ENCODE peak calls at places on chromosomes 6 and 20, in ten cellular contexts. J, R, C, H, A, U, W, I, S and K are unnamed samples.

GRCh38 chr6:43716099-43716498 is 28.5 kb upstream of the MRPS18A start:
- DNase-seq in J (peak), U (no peak), R (no peak), C (no peak), S (no peak), A (no peak), I (no peak), W (no peak), H (no peak), K (no peak)

GRCh38 chr6:166989427-166990034 is 9.7 kb upstream of the CEP43 start:
- DNase-seq in S (no peak), R (peak), I (no peak), W (no peak), J (peak), A (no peak), H (peak), C (peak), U (no peak), K (peak)

GRCh38 chr6:41687501-41688175 is 47.8 kb downstream of the TFEB start:
- DNase-seq in U (no peak), R (no peak), S (no peak), J (no peak), W (no peak), H (no peak), C (no peak), A (no peak), I (no peak), K (no peak)

GRCh38 chr6:121435444-121436069 is at the start of gene GJA1:
- DNase-seq in C (no peak), U (peak), W (no peak), R (peak), I (peak), H (peak), A (peak), S (peak), J (peak), K (peak)

GRCh38 chr20:41006126-41006935 is 22.3 kb upstream of the TOP1 start:
- DNase-seq in H (no peak), S (no peak), U (no peak), R (no peak), J (no peak), C (no peak), A (no peak), W (no peak), I (no peak), K (no peak)

GRCh38 chr6:1379026-1379809 is 10.2 kb upstream of the FOXF2 start:
- DNase-seq in I (no peak), U (no peak), A (no peak), J (no peak), W (no peak), H (no peak), S (no peak), R (no peak), C (no peak), K (no peak)

GRCh38 chr6:165010556-165011535 is 298.6 kb downstream of the C6orf118 start:
- DNase-seq in R (no peak), H (no peak), U (no peak), S (no peak), W (no peak), J (no peak), I (no peak), A (no peak), C (no peak), K (no peak)

GRCh38 chr20:35576816-35577215 is 34.9 kb downstream of the ERGIC3 start:
- DNase-seq in S (no peak), W (no peak), C (no peak), U (no peak), A (no peak), H (no peak), I (no peak), J (no peak), R (no peak), K (no peak)

GRCh38 chr20:54078296-54078695 is 7.9 kb upstream of the BCAS1 start:
- DNase-seq in J (no peak), S (no peak), H (no peak), I (no peak), R (no peak), U (no peak), C (no peak), W (no peak), A (no peak), K (no peak)

GRCh38 chr6:157760589-157761330 is 62.3 kb upstream of the SNX9 start:
- DNase-seq in U (no peak), A (no peak), J (no peak), W (no peak), C (no peak), R (peak), H (peak), S (peak), I (no peak), K (peak)

GRCh38 chr20:36827541-36828279 is 48.2 kb upstream of the TLDC2 start:
- DNase-seq in I (no peak), W (no peak), R (no peak), C (no peak), J (peak), U (peak), A (no peak), H (no peak), S (no peak), K (no peak)

GRCh38 chr6:110233769-110234374 is 53.6 kb downstream of the CDC40 start:
- DNase-seq in W (no peak), C (no peak), J (no peak), R (peak), A (no peak), U (no peak), H (no peak), I (no peak), S (peak), K (peak)

GRCh38 chr20:32456869-32457421 is 98.8 kb downstream of the ASXL1 start:
- DNase-seq in C (no peak), H (no peak), S (peak), I (no peak), A (no peak), U (no peak), W (no peak), J (peak), R (peak), K (no peak)

GRCh38 chr6:167550936-167551633 is 226.2 kb downstream of the TTLL2 start:
- DNase-seq in C (peak), A (peak), I (peak), J (peak), W (no peak), U (peak), H (no peak), S (no peak), R (no peak), K (no peak)

GRCh38 chr6:88166493-88166900 is 350 bp upstream of the CNR1 start:
- DNase-seq in I (no peak), C (no peak), U (peak), R (no peak), S (no peak), J (no peak), W (no peak), H (no peak), A (no peak), K (no peak)

GRCh38 chr6:144835322-144835721 is 550.2 kb downstream of the UTRN start:
- DNase-seq in A (no peak), J (no peak), C (no peak), R (no peak), W (no peak), H (no peak), U (no peak), S (no peak), I (no peak), K (no peak)

GRCh38 chr6:158040051-158040803 is 58.6 kb downstream of the SYNJ2 start:
- DNase-seq in C (no peak), S (peak), R (peak), J (no peak), H (peak), I (peak), A (no peak), W (no peak), U (peak), K (peak)

GRCh38 chr20:52001999-52002666 is 189.4 kb downstream of the ZFP64 start:
- DNase-seq in H (no peak), I (no peak), S (peak), A (no peak), R (no peak), U (no peak), W (peak), J (no peak), C (no peak), K (no peak)

GRCh38 chr20:19815553-19815991 is 57.5 kb downstream of the RIN2 start:
- DNase-seq in I (peak), W (no peak), R (peak), C (no peak), J (no peak), H (peak), S (peak), U (peak), A (no peak), K (peak)

GRCh38 chr6:57313711-57314471 is 3.5 kb upstream of the PRIM2 start:
- DNase-seq in H (peak), J (no peak), S (peak), I (no peak), W (no peak), R (peak), A (no peak), U (no peak), C (no peak), K (no peak)

GRCh38 chr6:19759117-19759880 is 77.9 kb upstream of the ID4 start:
- DNase-seq in S (peak), J (no peak), W (no peak), C (no peak), H (peak), U (no peak), R (peak), I (no peak), A (no peak), K (no peak)

GRCh38 chr6:29981211-29981812 is 39.0 kb downstream of the HLA-A start:
- DNase-seq in R (no peak), W (no peak), H (no peak), I (no peak), S (no peak), C (no peak), U (no peak), J (no peak), A (no peak), K (no peak)

GRCh38 chr6:163413345-163414116 is 987 bp upstream of the QKI start:
- DNase-seq in J (peak), R (peak), W (peak), A (peak), H (peak), C (peak), S (peak), U (peak), I (peak), K (peak)

GRCh38 chr6:31947864-31948263 is 2.0 kb downstream of the CFB start:
- DNase-seq in S (no peak), A (no peak), U (no peak), I (no peak), J (no peak), H (no peak), R (no peak), C (no peak), W (no peak), K (no peak)

GRCh38 chr6:14516947-14517346 is 399.4 kb downstream of the CD83 start:
- DNase-seq in S (no peak), U (no peak), H (no peak), I (no peak), A (no peak), J (no peak), W (no peak), C (no peak), R (no peak), K (no peak)

GRCh38 chr20:10469599-10469998 is 34.5 kb downstream of the SLX4IP start:
- DNase-seq in A (peak), S (peak), R (peak), J (peak), U (no peak), W (peak), C (peak), I (peak), H (peak), K (peak)

GRCh38 chr6:467671-468082 is 76.1 kb downstream of the IRF4 start:
- DNase-seq in R (no peak), W (no peak), J (no peak), U (no peak), I (no peak), S (no peak), H (no peak), C (no peak), A (no peak), K (no peak)

GRCh38 chr6:64062960-64063683 is 427.5 kb downstream of the PHF3 start:
- DNase-seq in R (no peak), U (no peak), S (no peak), C (no peak), A (no peak), H (peak), I (no peak), J (no peak), W (no peak), K (no peak)

GRCh38 chr6:39978240-39978639 is 44.0 kb upstream of the MOCS1 start:
- DNase-seq in J (no peak), H (no peak), R (no peak), A (no peak), W (no peak), U (no peak), C (no peak), I (no peak), S (no peak), K (no peak)